ENCODE peak calls at places on chromosome 2, in nine cellular contexts. X, U, I, F, R, E, J, D and C are unnamed samples.

GRCh38 chr2:44705356-44705755 is 236.1 kb upstream of the SIX3 start:
- DNase-seq in X (peak; percentile 37), U (no peak), I (no peak), F (no peak), R (no peak), E (no peak), J (no peak), D (no peak), C (no peak)

GRCh38 chr2:86227685-86228084 is 28.4 kb downstream of the MRPL35 start:
- DNase-seq in X (no peak), U (no peak), I (no peak), F (no peak), R (no peak), E (no peak), J (no peak), D (no peak), C (no peak)

GRCh38 chr2:58494059-58494458 is 252.9 kb upstream of the FANCL start:
- DNase-seq in X (no peak), U (no peak), I (no peak), F (no peak), R (no peak), E (no peak), J (no peak), D (no peak), C (peak; percentile 86)

GRCh38 chr2:69779258-69779989 is 37.5 kb downstream of the ANXA4 start:
- DNase-seq in X (no peak), U (no peak), I (no peak), F (no peak), R (no peak), E (no peak), J (no peak), D (no peak), C (no peak)

GRCh38 chr2:64202206-64202864 is 58.1 kb upstream of the PELI1 start:
- DNase-seq in X (no peak), U (no peak), I (no peak), F (no peak), R (no peak), E (no peak), J (no peak), D (no peak), C (peak; percentile 83)

GRCh38 chr2:44324971-44325426 is 36.3 kb downstream of the PREPL start:
- DNase-seq in X (no peak), U (peak; percentile 40), I (no peak), F (peak; percentile 11), R (no peak), E (no peak), J (no peak), D (no peak), C (no peak)

GRCh38 chr2:102141915-102142828 is at the start of gene IL1R1:
- DNase-seq in X (peak; percentile 78), U (peak; percentile 89), I (no peak), F (no peak), R (no peak), E (peak; percentile 92), J (peak; percentile 35), D (no peak), C (peak; percentile 93)

GRCh38 chr2:43737097-43737854 is 36.6 kb upstream of the DYNC2LI1 start:
- DNase-seq in X (peak; percentile 19), U (no peak), I (no peak), F (peak; percentile 84), R (no peak), E (no peak), J (no peak), D (no peak), C (no peak)

GRCh38 chr2:99975386-99975785 is 167.0 kb downstream of the AFF3 start:
- DNase-seq in X (no peak), U (no peak), I (no peak), F (peak; percentile 15), R (no peak), E (no peak), J (no peak), D (no peak), C (no peak)

GRCh38 chr2:160751021-160751420 is 257.4 kb upstream of the RBMS1 start:
- DNase-seq in X (no peak), U (no peak), I (no peak), F (no peak), R (no peak), E (no peak), J (no peak), D (no peak), C (no peak)

GRCh38 chr2:48824116-48824515 is 68.6 kb upstream of the LHCGR start:
- DNase-seq in X (no peak), U (no peak), I (no peak), F (no peak), R (no peak), E (no peak), J (no peak), D (no peak), C (no peak)

GRCh38 chr2:228474466-228474865 is 293.0 kb upstream of the SPHKAP start:
- DNase-seq in X (no peak), U (no peak), I (no peak), F (no peak), R (no peak), E (no peak), J (no peak), D (no peak), C (no peak)

GRCh38 chr2:148989882-148990493 is 48.5 kb upstream of the LYPD6B start:
- DNase-seq in X (peak; percentile 68), U (no peak), I (no peak), F (peak; percentile 61), R (peak; percentile 36), E (no peak), J (peak; percentile 21), D (peak; percentile 39), C (peak; percentile 93)

GRCh38 chr2:173075781-173076556 is at the start of gene MAP3K20:
- DNase-seq in X (peak; percentile 54), U (peak; percentile 89), I (no peak), F (no peak), R (peak; percentile 32), E (peak; percentile 89), J (peak; percentile 52), D (peak; percentile 23), C (peak; percentile 87)

GRCh38 chr2:230758566-230759480 is 46.2 kb downstream of the CAB39 start:
- DNase-seq in X (no peak), U (no peak), I (no peak), F (no peak), R (no peak), E (no peak), J (no peak), D (no peak), C (no peak)

GRCh38 chr2:150549381-150549780 is 61.9 kb upstream of the RND3 start:
- DNase-seq in X (no peak), U (no peak), I (no peak), F (no peak), R (no peak), E (no peak), J (no peak), D (no peak), C (no peak)

GRCh38 chr2:41160439-41160838 is 708.5 kb upstream of the SLC8A1 start:
- DNase-seq in X (no peak), U (no peak), I (no peak), F (no peak), R (no peak), E (no peak), J (no peak), D (no peak), C (no peak)

GRCh38 chr2:120596990-120597594 is 138.6 kb upstream of the GLI2 start:
- DNase-seq in X (no peak), U (peak; percentile 66), I (no peak), F (peak; percentile 18), R (no peak), E (peak; percentile 69), J (no peak), D (no peak), C (no peak)

GRCh38 chr2:188969236-188970032 is 4.7 kb upstream of the COL3A1 start:
- DNase-seq in X (no peak), U (no peak), I (no peak), F (peak; percentile 70), R (no peak), E (no peak), J (peak; percentile 1), D (no peak), C (no peak)

GRCh38 chr2:641501-642430 is 35.4 kb downstream of the TMEM18 start:
- DNase-seq in X (no peak), U (no peak), I (no peak), F (no peak), R (no peak), E (no peak), J (no peak), D (no peak), C (no peak)

GRCh38 chr2:111705711-111706323 is 178.2 kb downstream of the ANAPC1 start:
- DNase-seq in X (peak; percentile 90), U (no peak), I (no peak), F (peak; percentile 86), R (no peak), E (no peak), J (peak; percentile 68), D (no peak), C (peak; percentile 67)

GRCh38 chr2:34229998-34230397 is 630.9 kb upstream of the FAM98A start:
- DNase-seq in X (no peak), U (no peak), I (no peak), F (no peak), R (no peak), E (no peak), J (no peak), D (no peak), C (no peak)

GRCh38 chr2:181036848-181037603 is 56.6 kb downstream of the UBE2E3 start:
- DNase-seq in X (no peak), U (no peak), I (no peak), F (peak; percentile 55), R (no peak), E (no peak), J (peak; percentile 16), D (no peak), C (no peak)

GRCh38 chr2:46119453-46119852 is 177.8 kb upstream of the EPAS1 start:
- DNase-seq in X (no peak), U (no peak), I (no peak), F (no peak), R (no peak), E (no peak), J (no peak), D (no peak), C (no peak)

GRCh38 chr2:5985551-5986229 is 293.5 kb downstream of the SOX11 start:
- DNase-seq in X (no peak), U (no peak), I (no peak), F (no peak), R (no peak), E (no peak), J (no peak), D (no peak), C (no peak)